ENCODE peak calls at places on chromosomes 3 and 15, in seven cellular contexts. B is stomach, R is A549, U is sigmoid colon, F is ovary, A is upper lobe of left lung, V is HepG2. O is an unnamed sample.

GRCh38 chr15:73265536-73266153 is 103.1 kb downstream of the HCN4 start:
- DNase-seq in A (no peak), F (peak), R (peak), V (peak), B (peak), U (no peak), O (peak)

GRCh38 chr15:67165653-67166260 is 88.7 kb downstream of the AAGAB start:
- DNase-seq in V (no peak), F (no peak), U (peak), A (no peak), B (no peak), R (no peak), O (no peak)

GRCh38 chr3:99960941-99961340 is 143.3 kb downstream of the CMSS1 start:
- DNase-seq in R (no peak), F (no peak), U (no peak), A (no peak), V (no peak), B (no peak), O (no peak)

GRCh38 chr3:11591006-11591360 is 52.7 kb downstream of the VGLL4 start:
- DNase-seq in A (no peak), B (no peak), R (no peak), U (no peak), V (no peak), F (no peak), O (no peak)

GRCh38 chr15:66651913-66652642 is 50.0 kb upstream of the SMAD6 start:
- DNase-seq in A (no peak), U (no peak), B (peak), V (peak), R (no peak), F (no peak), O (no peak)

GRCh38 chr3:151726016-151726415 is 7.7 kb upstream of the AADACL2 start:
- DNase-seq in F (no peak), V (peak), B (no peak), R (peak), A (no peak), U (no peak), O (no peak)

GRCh38 chr3:195895078-195895899 is 13.1 kb downstream of the TNK2 start:
- DNase-seq in A (peak), R (peak), U (peak), B (peak), F (peak), V (peak), O (peak)

GRCh38 chr15:60426870-60427528 is 29.2 kb upstream of the ANXA2 start:
- DNase-seq in R (no peak), F (no peak), B (no peak), U (no peak), V (no peak), A (no peak), O (no peak)

GRCh38 chr15:40267670-40268069 is 15.2 kb downstream of the ANKRD63 start:
- DNase-seq in R (no peak), A (no peak), B (no peak), F (no peak), U (no peak), V (no peak), O (no peak)

GRCh38 chr15:40270246-40270995 is 12.4 kb downstream of the ANKRD63 start:
- DNase-seq in U (no peak), A (no peak), B (no peak), F (no peak), V (no peak), R (no peak), O (no peak)

GRCh38 chr15:40266828-40267304 is 16.0 kb downstream of the ANKRD63 start:
- DNase-seq in R (peak), B (peak), A (no peak), V (peak), U (peak), F (peak), O (peak)

GRCh38 chr15:40271915-40272712 is 10.8 kb downstream of the ANKRD63 start:
- DNase-seq in R (no peak), U (no peak), A (peak), B (no peak), V (no peak), F (no peak), O (no peak)

DNA sequence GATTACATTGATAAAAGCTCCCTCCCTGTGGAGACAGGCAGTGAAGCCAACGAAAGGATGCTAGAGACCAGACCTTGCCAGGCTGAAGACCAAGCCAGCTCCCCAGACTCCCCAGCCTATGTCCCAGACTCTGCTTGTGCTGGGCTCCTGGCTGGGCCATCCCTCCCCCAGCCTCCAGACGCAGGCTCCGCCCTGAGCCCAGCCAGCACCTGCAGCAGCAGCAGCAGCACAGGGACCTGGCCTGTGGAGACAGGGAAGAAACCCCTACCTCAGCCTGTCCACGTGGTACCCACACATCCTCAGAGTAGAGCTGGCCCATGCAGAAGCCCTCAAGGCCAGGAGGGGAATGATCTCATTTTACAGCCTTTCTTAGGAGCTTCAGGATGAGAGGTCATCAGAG is 13.3 kb downstream of the ANKRD63 start:
- DNase-seq in V (no peak), R (no peak), A (no peak), U (no peak), F (no peak), B (no peak), O (no peak)
- TF ChIP-seq POLR2A in V (no peak), R (no peak), A (no peak), U (no peak), F (no peak), B (no peak), O (no peak)

DNA sequence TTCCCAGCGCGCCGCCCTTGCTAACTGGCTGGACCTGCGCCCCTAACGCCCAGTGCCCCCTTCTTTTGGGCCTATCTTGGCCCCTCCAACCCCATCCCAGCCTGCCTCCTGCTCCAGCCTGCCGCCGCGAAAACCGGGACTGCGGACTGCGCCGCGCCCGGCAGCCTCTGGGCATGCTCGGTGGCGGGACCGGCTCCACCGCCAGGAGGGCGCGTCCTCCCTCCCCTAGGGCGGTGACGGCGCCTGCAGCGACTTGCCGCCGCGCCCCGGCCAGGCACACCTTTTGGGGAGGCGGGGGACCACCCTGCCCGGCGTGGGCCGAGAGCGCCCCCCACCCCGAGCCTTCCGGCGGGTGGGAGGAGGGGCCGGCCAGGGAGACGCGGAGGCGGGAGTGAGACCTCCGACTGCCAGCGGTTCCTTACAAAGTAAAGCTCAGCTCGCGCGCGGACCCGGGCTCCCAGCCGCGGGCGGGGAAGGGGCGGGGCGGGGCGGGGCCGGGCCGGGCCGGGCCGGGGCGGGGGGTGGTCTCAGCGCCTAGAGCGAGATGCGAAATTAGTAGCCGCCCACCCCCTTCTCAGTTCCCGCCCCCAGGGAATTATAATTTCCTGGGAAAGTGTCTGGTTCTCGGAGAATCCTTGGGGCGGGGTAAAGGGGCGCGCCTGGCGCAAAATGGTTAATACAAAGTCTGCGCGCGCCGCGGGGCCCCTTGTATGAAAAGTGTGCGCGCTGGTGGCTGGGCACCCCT is 225.0 kb upstream of the IL12A start:
- DNase-seq in R (peak), U (peak), B (peak), V (no peak), A (peak), F (peak), O (peak)
- TF ChIP-seq EP300 in R (no peak), U (no peak), B (no peak), V (no peak), A (no peak), F (no peak), O (peak)

DNA sequence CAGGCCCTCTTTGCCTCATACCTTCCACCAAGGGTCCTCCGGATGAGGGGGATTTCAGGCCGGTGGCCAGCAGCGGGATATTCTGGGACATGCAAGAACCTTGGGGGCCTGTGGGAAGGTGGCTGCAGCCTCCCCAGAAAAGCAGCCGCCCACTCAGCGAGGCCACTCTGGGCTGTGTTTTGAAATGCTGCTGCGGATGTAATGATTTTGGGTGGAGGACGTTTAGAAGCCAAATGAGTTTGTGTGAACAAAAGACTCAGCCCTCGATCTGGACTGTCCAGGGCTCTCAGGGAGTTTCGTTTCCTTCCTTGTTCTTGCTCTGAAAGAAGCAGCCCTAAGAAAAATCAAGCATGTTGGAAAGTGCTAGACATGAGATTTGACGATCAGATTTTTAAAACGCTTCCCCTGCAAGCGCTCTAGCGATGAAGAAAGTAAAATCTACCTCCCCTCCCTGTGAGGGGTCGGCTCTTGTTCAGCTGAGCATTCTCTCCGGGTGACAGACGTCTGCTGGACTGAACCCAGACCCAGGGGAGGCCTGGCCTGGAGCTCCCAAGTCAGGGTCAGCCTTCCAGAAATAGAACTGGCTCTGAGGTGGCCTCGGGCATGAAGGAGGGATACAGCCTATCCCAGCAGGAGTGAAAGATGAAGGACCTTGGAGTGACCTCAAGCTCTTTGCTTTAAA is 12.9 kb downstream of the HEG1 start:
- DNase-seq in B (no peak), V (no peak), A (peak), U (peak), F (peak), R (no peak), O (no peak)
- H3K4me3 ChIP-seq in B (no peak), V (no peak), A (no peak), U (no peak), F (no peak), R (no peak), O (no peak)

GRCh38 chr3:52557011-52557410 is 20.6 kb downstream of the UQCC5 start:
- DNase-seq in B (no peak), U (no peak), F (no peak), A (no peak), V (no peak), R (no peak), O (no peak)

GRCh38 chr3:52563984-52564383 is 27.6 kb downstream of the UQCC5 start:
- DNase-seq in R (no peak), F (no peak), A (no peak), B (no peak), V (no peak), U (no peak), O (no peak)

GRCh38 chr3:52558436-52558835 is 22.0 kb downstream of the UQCC5 start:
- DNase-seq in A (no peak), F (no peak), B (no peak), U (no peak), V (no peak), R (no peak), O (no peak)

GRCh38 chr3:52561028-52561749 is 24.8 kb downstream of the UQCC5 start:
- DNase-seq in B (no peak), A (no peak), R (no peak), F (no peak), U (no peak), V (no peak), O (no peak)
- TF ChIP-seq POLR2A in B (no peak), A (no peak), R (no peak), F (no peak), U (no peak), V (no peak), O (no peak)